ENCODE peak calls at places on chromosomes 4 and X, in four cellular contexts. One of them, this sample, is unnamed.

GRCh38 chr4:104490770-104491395 is 3.8 kb downstream of the CXXC4 start:
- DNase-seq in EL: peak; percentile 35
- DNase-seq in sciatic nerve: peak; percentile 87
- DNase-seq in iris pigment epithelial cell: peak; percentile 39
- DNase-seq in this sample: peak; percentile 24

GRCh38 chrX:70117738-70118137 is 15.5 kb upstream of the IGBP1 start:
- DNase-seq in iris pigment epithelial cell: no peak
- DNase-seq in sciatic nerve: no peak
- DNase-seq in EL: no peak
- DNase-seq in this sample: no peak

GRCh38 chrX:135892781-135893180 is 463 bp downstream of the CT45A10 start:
- DNase-seq in sciatic nerve: no peak
- DNase-seq in iris pigment epithelial cell: no peak
- DNase-seq in EL: no peak
- DNase-seq in this sample: no peak

GRCh38 chr4:183422962-183423653 is 21.3 kb upstream of the CDKN2AIP start:
- DNase-seq in EL: peak; percentile 80
- DNase-seq in sciatic nerve: no peak
- DNase-seq in iris pigment epithelial cell: peak; percentile 45
- DNase-seq in this sample: no peak

GRCh38 chrX:115936008-115936407 is 234.5 kb upstream of the AGTR2 start:
- DNase-seq in EL: no peak
- DNase-seq in sciatic nerve: no peak
- DNase-seq in iris pigment epithelial cell: no peak
- DNase-seq in this sample: no peak

GRCh38 chrX:108399427-108400165 is 38.6 kb downstream of the COL4A6 start:
- DNase-seq in EL: peak; percentile 76
- DNase-seq in iris pigment epithelial cell: peak; percentile 43
- DNase-seq in sciatic nerve: no peak
- DNase-seq in this sample: peak; percentile 5

GRCh38 chr4:186839122-186840037 is 115.7 kb upstream of the FAT1 start:
- DNase-seq in EL: peak; percentile 84
- DNase-seq in iris pigment epithelial cell: peak; percentile 94
- DNase-seq in sciatic nerve: peak; percentile 71
- DNase-seq in this sample: peak; percentile 83

GRCh38 chr4:106494066-106494465 is 125.5 kb upstream of the GIMD1 start:
- DNase-seq in iris pigment epithelial cell: peak; percentile 18
- DNase-seq in sciatic nerve: no peak
- DNase-seq in EL: peak; percentile 43
- DNase-seq in this sample: peak; percentile 31

GRCh38 chrX:63664083-63664482 is 120.9 kb downstream of the ARHGEF9 start:
- DNase-seq in iris pigment epithelial cell: peak; percentile 69
- DNase-seq in sciatic nerve: no peak
- DNase-seq in EL: no peak
- DNase-seq in this sample: no peak

GRCh38 chr4:2794707-2795557 is 2.0 kb downstream of the SH3BP2 start:
- DNase-seq in iris pigment epithelial cell: peak; percentile 80
- DNase-seq in sciatic nerve: peak; percentile 84
- DNase-seq in EL: peak; percentile 88
- DNase-seq in this sample: peak; percentile 68